ENCODE peak calls at places on chromosomes 4 and X, in nine cellular contexts. One of them, this sample, is unnamed.

GRCh38 chrX:125103693-125104092 is 216.0 kb upstream of the TEX13C start:
- DNase-seq in colonic mucosa: no peak
- DNase-seq in coronary artery: no peak
- DNase-seq in cardiac muscle cell: no peak
- DNase-seq in left ventricle myocardium inferior: no peak
- DNase-seq in heart right ventricle: no peak
- DNase-seq in CD8-positive, alpha-beta memory T cell: no peak
- DNase-seq in right atrium auricular region: no peak
- DNase-seq in body of pancreas: no peak
- DNase-seq in this sample: no peak

GRCh38 chrX:30961387-30961786 is 72.3 kb upstream of the TAB3 start:
- DNase-seq in heart right ventricle: no peak
- DNase-seq in colonic mucosa: no peak
- DNase-seq in body of pancreas: no peak
- DNase-seq in coronary artery: no peak
- DNase-seq in right atrium auricular region: no peak
- DNase-seq in cardiac muscle cell: no peak
- DNase-seq in left ventricle myocardium inferior: no peak
- DNase-seq in CD8-positive, alpha-beta memory T cell: no peak
- DNase-seq in this sample: no peak

GRCh38 chr4:153215976-153216375 is 11.7 kb downstream of the TRIM2 start:
- DNase-seq in body of pancreas: no peak
- DNase-seq in coronary artery: no peak
- DNase-seq in CD8-positive, alpha-beta memory T cell: no peak
- DNase-seq in left ventricle myocardium inferior: no peak
- DNase-seq in right atrium auricular region: no peak
- DNase-seq in colonic mucosa: no peak
- DNase-seq in cardiac muscle cell: no peak
- DNase-seq in heart right ventricle: no peak
- DNase-seq in this sample: no peak

GRCh38 chr4:48801739-48802138 is 21.7 kb upstream of the FRYL start:
- DNase-seq in right atrium auricular region: no peak
- DNase-seq in left ventricle myocardium inferior: no peak
- DNase-seq in cardiac muscle cell: no peak
- DNase-seq in body of pancreas: no peak
- DNase-seq in colonic mucosa: no peak
- DNase-seq in CD8-positive, alpha-beta memory T cell: no peak
- DNase-seq in coronary artery: no peak
- DNase-seq in heart right ventricle: peak; percentile 75
- DNase-seq in this sample: no peak

GRCh38 chrX:31316340-31316991 is 244.6 kb upstream of the FTHL17 start:
- DNase-seq in left ventricle myocardium inferior: no peak
- DNase-seq in right atrium auricular region: no peak
- DNase-seq in colonic mucosa: no peak
- DNase-seq in coronary artery: no peak
- DNase-seq in CD8-positive, alpha-beta memory T cell: no peak
- DNase-seq in body of pancreas: no peak
- DNase-seq in heart right ventricle: no peak
- DNase-seq in cardiac muscle cell: no peak
- DNase-seq in this sample: no peak

GRCh38 chrX:19839770-19840254 is 47.6 kb downstream of the SH3KBP1 start:
- DNase-seq in colonic mucosa: no peak
- DNase-seq in left ventricle myocardium inferior: no peak
- DNase-seq in cardiac muscle cell: no peak
- DNase-seq in body of pancreas: no peak
- DNase-seq in coronary artery: no peak
- DNase-seq in heart right ventricle: no peak
- DNase-seq in right atrium auricular region: no peak
- DNase-seq in CD8-positive, alpha-beta memory T cell: peak; percentile 39
- DNase-seq in this sample: no peak

GRCh38 chr4:126583509-126583908 is 1049.2 kb upstream of the INTU start:
- DNase-seq in left ventricle myocardium inferior: no peak
- DNase-seq in CD8-positive, alpha-beta memory T cell: no peak
- DNase-seq in heart right ventricle: no peak
- DNase-seq in right atrium auricular region: no peak
- DNase-seq in coronary artery: no peak
- DNase-seq in body of pancreas: no peak
- DNase-seq in cardiac muscle cell: peak; percentile 20
- DNase-seq in colonic mucosa: no peak
- DNase-seq in this sample: no peak

GRCh38 chr4:5710962-5711478 is at the start of gene EVC:
- DNase-seq in coronary artery: peak; percentile 87
- DNase-seq in body of pancreas: peak; percentile 68
- DNase-seq in cardiac muscle cell: peak; percentile 76
- DNase-seq in left ventricle myocardium inferior: peak; percentile 88
- DNase-seq in heart right ventricle: peak; percentile 85
- DNase-seq in right atrium auricular region: peak; percentile 85
- DNase-seq in colonic mucosa: peak; percentile 68
- DNase-seq in CD8-positive, alpha-beta memory T cell: no peak
- DNase-seq in this sample: no peak

GRCh38 chr4:182938213-182938645 is 21.0 kb upstream of the DCTD start:
- DNase-seq in left ventricle myocardium inferior: peak; percentile 72
- DNase-seq in heart right ventricle: peak; percentile 71
- DNase-seq in CD8-positive, alpha-beta memory T cell: peak; percentile 43
- DNase-seq in coronary artery: peak; percentile 79
- DNase-seq in cardiac muscle cell: peak; percentile 70
- DNase-seq in right atrium auricular region: peak; percentile 80
- DNase-seq in colonic mucosa: peak; percentile 82
- DNase-seq in body of pancreas: peak; percentile 77
- DNase-seq in this sample: peak; percentile 74

GRCh38 chr4:7074423-7074822 is 6.6 kb upstream of the GRPEL1 start:
- DNase-seq in coronary artery: no peak
- DNase-seq in heart right ventricle: no peak
- DNase-seq in right atrium auricular region: no peak
- DNase-seq in body of pancreas: no peak
- DNase-seq in CD8-positive, alpha-beta memory T cell: no peak
- DNase-seq in cardiac muscle cell: no peak
- DNase-seq in left ventricle myocardium inferior: no peak
- DNase-seq in colonic mucosa: no peak
- DNase-seq in this sample: no peak

GRCh38 chrX:129540725-129541184 is 696 bp downstream of the OCRL start:
- DNase-seq in cardiac muscle cell: peak; percentile 2
- DNase-seq in left ventricle myocardium inferior: peak; percentile 13
- DNase-seq in heart right ventricle: no peak
- DNase-seq in coronary artery: peak; percentile 74
- DNase-seq in right atrium auricular region: no peak
- DNase-seq in body of pancreas: no peak
- DNase-seq in CD8-positive, alpha-beta memory T cell: no peak
- DNase-seq in colonic mucosa: peak; percentile 61
- DNase-seq in this sample: no peak

GRCh38 chr4:165439981-165440380 is 61.2 kb downstream of the CPE start:
- DNase-seq in CD8-positive, alpha-beta memory T cell: no peak
- DNase-seq in heart right ventricle: no peak
- DNase-seq in left ventricle myocardium inferior: no peak
- DNase-seq in colonic mucosa: no peak
- DNase-seq in cardiac muscle cell: no peak
- DNase-seq in body of pancreas: no peak
- DNase-seq in coronary artery: no peak
- DNase-seq in right atrium auricular region: no peak
- DNase-seq in this sample: no peak

GRCh38 chrX:120036704-120037103 is 40.8 kb downstream of the RHOXF2B start:
- DNase-seq in colonic mucosa: no peak
- DNase-seq in heart right ventricle: no peak
- DNase-seq in coronary artery: no peak
- DNase-seq in cardiac muscle cell: no peak
- DNase-seq in right atrium auricular region: no peak
- DNase-seq in body of pancreas: no peak
- DNase-seq in CD8-positive, alpha-beta memory T cell: no peak
- DNase-seq in left ventricle myocardium inferior: no peak
- DNase-seq in this sample: no peak

GRCh38 chr4:3810796-3811485 is 44.8 kb downstream of the ADRA2C start:
- DNase-seq in body of pancreas: no peak
- DNase-seq in left ventricle myocardium inferior: no peak
- DNase-seq in coronary artery: no peak
- DNase-seq in colonic mucosa: no peak
- DNase-seq in cardiac muscle cell: no peak
- DNase-seq in right atrium auricular region: no peak
- DNase-seq in heart right ventricle: no peak
- DNase-seq in CD8-positive, alpha-beta memory T cell: no peak
- DNase-seq in this sample: no peak

GRCh38 chrX:134631404-134632346 is 26.6 kb downstream of the PLAC1 start:
- DNase-seq in right atrium auricular region: no peak
- DNase-seq in heart right ventricle: no peak
- DNase-seq in left ventricle myocardium inferior: no peak
- DNase-seq in cardiac muscle cell: no peak
- DNase-seq in CD8-positive, alpha-beta memory T cell: no peak
- DNase-seq in body of pancreas: no peak
- DNase-seq in coronary artery: no peak
- DNase-seq in colonic mucosa: peak; percentile 21
- DNase-seq in this sample: peak; percentile 89

GRCh38 chrX:34866636-34867035 is 76.0 kb upstream of the FAM47B start:
- DNase-seq in coronary artery: no peak
- DNase-seq in left ventricle myocardium inferior: no peak
- DNase-seq in heart right ventricle: no peak
- DNase-seq in right atrium auricular region: no peak
- DNase-seq in CD8-positive, alpha-beta memory T cell: no peak
- DNase-seq in body of pancreas: no peak
- DNase-seq in colonic mucosa: no peak
- DNase-seq in cardiac muscle cell: no peak
- DNase-seq in this sample: no peak

DNA sequence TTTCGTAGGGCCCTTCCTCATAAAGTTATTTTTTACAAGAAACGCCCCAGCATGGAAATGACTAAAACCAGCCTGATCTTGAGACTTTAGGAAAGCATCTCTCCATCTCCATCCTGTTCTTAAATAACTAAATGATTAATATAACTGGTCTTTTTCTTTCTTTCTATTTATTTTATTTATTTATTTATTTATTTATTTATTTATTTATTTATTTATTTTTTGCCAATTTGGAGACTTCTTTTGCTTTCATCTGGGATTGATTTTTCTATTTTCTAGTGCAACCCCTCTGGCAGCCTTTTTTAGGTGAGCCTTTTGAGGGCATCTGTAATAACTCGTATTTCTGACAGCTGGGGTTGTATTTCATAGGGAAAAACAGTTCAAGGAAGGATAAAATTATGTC is 1.2 kb upstream of the KLHL34 start:
- DNase-seq in cardiac muscle cell: no peak
- DNase-seq in colonic mucosa: no peak
- DNase-seq in coronary artery: no peak
- DNase-seq in CD8-positive, alpha-beta memory T cell: no peak
- DNase-seq in right atrium auricular region: no peak
- DNase-seq in body of pancreas: no peak
- DNase-seq in heart right ventricle: no peak
- DNase-seq in left ventricle myocardium inferior: no peak
- DNase-seq in this sample: no peak
- H3K27ac ChIP-seq in cardiac muscle cell: no peak overlapping the region
- H3K27ac ChIP-seq in colonic mucosa: peak overlapping the region; percentile 55
- H3K27ac ChIP-seq in coronary artery: no peak overlapping the region
- H3K27ac ChIP-seq in CD8-positive, alpha-beta memory T cell: no peak overlapping the region
- H3K27ac ChIP-seq in right atrium auricular region: no peak overlapping the region
- H3K27ac ChIP-seq in body of pancreas: no peak overlapping the region
- H3K27ac ChIP-seq in heart right ventricle: no peak overlapping the region
- H3K27ac ChIP-seq in left ventricle myocardium inferior: peak overlapping the region; percentile 82
- H3K27ac ChIP-seq in this sample: no peak overlapping the region

GRCh38 chr4:46933686-46934085 is 24.6 kb upstream of the COX7B2 start:
- DNase-seq in heart right ventricle: no peak
- DNase-seq in cardiac muscle cell: no peak
- DNase-seq in coronary artery: no peak
- DNase-seq in right atrium auricular region: no peak
- DNase-seq in left ventricle myocardium inferior: no peak
- DNase-seq in body of pancreas: no peak
- DNase-seq in colonic mucosa: no peak
- DNase-seq in CD8-positive, alpha-beta memory T cell: no peak
- DNase-seq in this sample: no peak
- H3K4me3 ChIP-seq in heart right ventricle: no peak overlapping the region
- H3K4me3 ChIP-seq in cardiac muscle cell: no peak overlapping the region
- H3K4me3 ChIP-seq in coronary artery: peak overlapping the region; percentile 1
- H3K4me3 ChIP-seq in right atrium auricular region: no peak overlapping the region
- H3K4me3 ChIP-seq in left ventricle myocardium inferior: no peak overlapping the region
- H3K4me3 ChIP-seq in body of pancreas: no peak overlapping the region
- H3K4me3 ChIP-seq in colonic mucosa: no peak overlapping the region
- H3K4me3 ChIP-seq in CD8-positive, alpha-beta memory T cell: no peak overlapping the region
- H3K4me3 ChIP-seq in this sample: no peak overlapping the region

DNA sequence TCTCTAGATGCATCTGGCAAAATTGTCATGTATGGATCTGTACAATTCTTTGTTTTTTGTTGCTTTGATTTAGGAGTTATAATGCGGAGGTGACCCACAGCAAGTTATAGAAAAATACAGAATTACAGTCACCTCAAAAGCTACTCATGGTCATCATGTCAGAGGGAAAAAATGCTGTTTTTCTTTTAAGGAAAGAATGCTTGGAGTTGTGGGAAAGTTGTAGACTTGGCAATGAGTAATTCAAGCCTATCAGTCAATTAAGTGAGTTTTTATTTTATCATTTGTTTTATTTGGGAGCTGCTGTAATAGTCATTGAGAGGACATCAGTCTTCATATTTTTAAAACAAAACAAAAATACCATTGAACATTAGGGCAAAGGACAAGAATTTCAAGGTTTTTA is 16.4 kb downstream of the FHL1 start:
- DNase-seq in colonic mucosa: no peak
- DNase-seq in coronary artery: no peak
- DNase-seq in CD8-positive, alpha-beta memory T cell: no peak
- DNase-seq in heart right ventricle: no peak
- DNase-seq in cardiac muscle cell: no peak
- DNase-seq in body of pancreas: no peak
- DNase-seq in left ventricle myocardium inferior: no peak
- DNase-seq in right atrium auricular region: no peak
- DNase-seq in this sample: no peak
- H3K27ac ChIP-seq in colonic mucosa: no peak overlapping the region
- H3K27ac ChIP-seq in coronary artery: peak overlapping the region; percentile 50
- H3K27ac ChIP-seq in CD8-positive, alpha-beta memory T cell: no peak overlapping the region
- H3K27ac ChIP-seq in heart right ventricle: no peak overlapping the region
- H3K27ac ChIP-seq in cardiac muscle cell: no peak overlapping the region
- H3K27ac ChIP-seq in body of pancreas: no peak overlapping the region
- H3K27ac ChIP-seq in left ventricle myocardium inferior: peak overlapping the region; percentile 67
- H3K27ac ChIP-seq in right atrium auricular region: peak overlapping the region; percentile 70
- H3K27ac ChIP-seq in this sample: no peak overlapping the region

DNA sequence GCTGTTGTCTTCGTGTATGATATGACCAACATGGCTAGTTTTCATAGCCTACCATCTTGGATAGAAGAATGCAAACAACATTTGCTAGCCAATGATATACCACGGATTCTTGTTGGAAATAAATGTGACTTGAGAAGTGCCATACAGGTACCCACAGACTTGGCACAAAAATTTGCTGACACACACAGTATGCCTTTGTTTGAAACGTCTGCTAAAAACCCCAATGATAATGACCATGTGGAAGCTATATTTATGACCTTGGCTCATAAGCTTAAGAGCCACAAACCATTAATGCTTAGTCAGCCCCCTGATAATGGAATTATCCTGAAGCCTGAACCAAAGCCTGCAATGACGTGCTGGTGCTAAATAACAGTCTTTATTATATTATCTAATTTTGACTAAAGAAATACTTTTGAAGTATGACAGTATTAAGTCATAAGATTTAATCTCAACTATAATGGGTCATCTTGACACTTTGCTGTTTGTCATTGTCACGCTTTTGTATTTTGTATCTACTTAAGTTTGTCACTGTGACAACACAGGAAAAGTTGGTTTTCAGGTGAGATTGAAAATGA is 18.9 kb downstream of the RAB33B start:
- DNase-seq in body of pancreas: no peak
- DNase-seq in CD8-positive, alpha-beta memory T cell: no peak
- DNase-seq in colonic mucosa: no peak
- DNase-seq in coronary artery: no peak
- DNase-seq in right atrium auricular region: no peak
- DNase-seq in left ventricle myocardium inferior: no peak
- DNase-seq in heart right ventricle: no peak
- DNase-seq in cardiac muscle cell: no peak
- DNase-seq in this sample: no peak
- H3K4me3 ChIP-seq in body of pancreas: no peak overlapping the region
- H3K4me3 ChIP-seq in CD8-positive, alpha-beta memory T cell: no peak overlapping the region
- H3K4me3 ChIP-seq in colonic mucosa: no peak overlapping the region
- H3K4me3 ChIP-seq in coronary artery: no peak overlapping the region
- H3K4me3 ChIP-seq in right atrium auricular region: no peak overlapping the region
- H3K4me3 ChIP-seq in left ventricle myocardium inferior: no peak overlapping the region
- H3K4me3 ChIP-seq in heart right ventricle: no peak overlapping the region
- H3K4me3 ChIP-seq in cardiac muscle cell: no peak overlapping the region
- H3K4me3 ChIP-seq in this sample: no peak overlapping the region

This sample was measured in vagina.